ENCODE peak calls at places on chromosomes 2 and 18, in four cellular contexts. X, A, L and O are unnamed samples. For H3K27me3, the result is how much of the 10 kb centered on the place peaks cover.

GRCh38 chr2:203940039-203940438 is 3.5 kb downstream of the ICOS start:
- DNase-seq in L (no peak), A (no peak), X (no peak), O (no peak)

GRCh38 chr2:102841107-102841840 is 79.4 kb downstream of the TMEM182 start:
- DNase-seq in X (peak), A (peak), L (peak), O (peak)

GRCh38 chr2:1974391-1974790 is 230.1 kb upstream of the PXDN start:
- DNase-seq in L (no peak), A (no peak), X (no peak), O (peak)

GRCh38 chr2:237563816-237564215 is 2.6 kb upstream of the PRLH start:
- DNase-seq in A (peak), L (peak), X (no peak), O (peak)

GRCh38 chr2:29134933-29135332 is 19.7 kb downstream of the CLIP4 start:
- DNase-seq in L (no peak), X (no peak), A (no peak), O (peak)

GRCh38 chr2:241017228-241017940 is 19.0 kb downstream of the SNED1 start:
- DNase-seq in X (no peak), L (no peak), A (no peak), O (no peak)

GRCh38 chr2:85935170-85935745 is 46.5 kb upstream of the ST3GAL5 start:
- DNase-seq in L (no peak), A (no peak), X (no peak), O (no peak)

GRCh38 chr2:155021591-155021990 is 323.1 kb downstream of the KCNJ3 start:
- DNase-seq in X (no peak), L (no peak), A (no peak), O (no peak)

GRCh38 chr2:172962824-172963223 is 112.8 kb upstream of the MAP3K20 start:
- DNase-seq in X (no peak), A (peak), L (no peak), O (no peak)

GRCh38 chr2:107717666-107718065 is 109.0 kb upstream of the RGPD4 start:
- DNase-seq in A (no peak), X (no peak), L (peak), O (peak)

GRCh38 chr2:96114546-96114902 is 1.8 kb downstream of the ADRA2B start:
- DNase-seq in L (no peak), X (no peak), A (no peak), O (no peak)

GRCh38 chr18:49691177-49691608 is 122.1 kb downstream of the ACAA2 start:
- DNase-seq in A (peak), X (no peak), L (no peak), O (no peak)

GRCh38 chr2:27050281-27050995 is 1.0 kb upstream of the AGBL5 start:
- DNase-seq in L (peak), A (peak), X (peak), O (peak)

GRCh38 chr2:239684271-239684670 is 283.5 kb upstream of the HDAC4 start:
- DNase-seq in A (no peak), X (no peak), L (no peak), O (no peak)

GRCh38 chr2:69762513-69763494 is 20.9 kb downstream of the ANXA4 start:
- DNase-seq in A (no peak), X (no peak), L (no peak), O (no peak)

GRCh38 chr2:162686336-162686735 is 152.2 kb downstream of the KCNH7 start:
- DNase-seq in A (no peak), L (no peak), X (no peak), O (peak)

GRCh38 chr2:22897428-22897827 is 487.6 kb upstream of the KLHL29 start:
- DNase-seq in L (no peak), X (no peak), A (no peak), O (no peak)

GRCh38 chr2:22890142-22890541 is 494.8 kb upstream of the KLHL29 start:
- DNase-seq in X (no peak), L (no peak), A (no peak), O (no peak)

GRCh38 chr2:22894761-22895160 is 490.2 kb upstream of the KLHL29 start:
- DNase-seq in X (no peak), A (no peak), L (no peak), O (no peak)

GRCh38 chr2:22893773-22894517 is 491.0 kb upstream of the KLHL29 start:
- DNase-seq in L (no peak), X (no peak), A (no peak), O (no peak)
- H4K8ac ChIP-seq in L (no peak), X (no peak), A (no peak), O (no peak)

GRCh38 chr2:78864205-78864604 is 161.3 kb upstream of the REG3G start:
- DNase-seq in A (no peak), X (no peak), L (no peak), O (no peak)
- H4K5ac ChIP-seq in A (no peak), X (no peak), L (no peak), O (no peak)

GRCh38 chr2:161427413-161428239 is 11.5 kb downstream of the TBR1 start:
- DNase-seq in L (peak), X (no peak), A (no peak), O (peak)
- H3K27me3 ChIP-seq in L (half or more), X (half or more), A (half or more), O (under half)

GRCh38 chr2:100924122-100924519 is 78.0 kb upstream of the RPL31 start:
- DNase-seq in X (no peak), A (no peak), L (no peak), O (no peak)

GRCh38 chr2:100928235-100928634 is 73.9 kb upstream of the RPL31 start:
- DNase-seq in L (no peak), A (no peak), X (no peak), O (no peak)

GRCh38 chr2:100923461-100924020 is 78.5 kb upstream of the RPL31 start:
- DNase-seq in L (no peak), A (no peak), X (no peak), O (no peak)

GRCh38 chr2:100921685-100922161 is 80.4 kb upstream of the RPL31 start:
- DNase-seq in X (no peak), A (peak), L (no peak), O (no peak)

GRCh38 chr2:100924520-100925451 is 77.3 kb upstream of the RPL31 start:
- DNase-seq in L (peak), A (peak), X (no peak), O (no peak)
- H4K8ac ChIP-seq in L (no peak), A (peak), X (no peak), O (no peak)

GRCh38 chr2:42250925-42251324 is 81.8 kb downstream of the EML4 start:
- DNase-seq in L (no peak), A (no peak), X (no peak), O (no peak)
- H4K5ac ChIP-seq in L (no peak), A (no peak), X (no peak), O (no peak)

GRCh38 chr2:226792155-226792871 is 7.3 kb downstream of the IRS1 start:
- DNase-seq in A (peak), X (no peak), L (no peak), O (peak)
- H3K27me3 ChIP-seq in A (under half), X (under half), L (under half), O (under half)

GRCh38 chr2:9813312-9814128 is 29.8 kb upstream of the TAF1B start:
- DNase-seq in L (peak), A (peak), X (peak), O (peak)
- H4K8ac ChIP-seq in L (no peak), A (no peak), X (no peak), O (no peak)

DNA sequence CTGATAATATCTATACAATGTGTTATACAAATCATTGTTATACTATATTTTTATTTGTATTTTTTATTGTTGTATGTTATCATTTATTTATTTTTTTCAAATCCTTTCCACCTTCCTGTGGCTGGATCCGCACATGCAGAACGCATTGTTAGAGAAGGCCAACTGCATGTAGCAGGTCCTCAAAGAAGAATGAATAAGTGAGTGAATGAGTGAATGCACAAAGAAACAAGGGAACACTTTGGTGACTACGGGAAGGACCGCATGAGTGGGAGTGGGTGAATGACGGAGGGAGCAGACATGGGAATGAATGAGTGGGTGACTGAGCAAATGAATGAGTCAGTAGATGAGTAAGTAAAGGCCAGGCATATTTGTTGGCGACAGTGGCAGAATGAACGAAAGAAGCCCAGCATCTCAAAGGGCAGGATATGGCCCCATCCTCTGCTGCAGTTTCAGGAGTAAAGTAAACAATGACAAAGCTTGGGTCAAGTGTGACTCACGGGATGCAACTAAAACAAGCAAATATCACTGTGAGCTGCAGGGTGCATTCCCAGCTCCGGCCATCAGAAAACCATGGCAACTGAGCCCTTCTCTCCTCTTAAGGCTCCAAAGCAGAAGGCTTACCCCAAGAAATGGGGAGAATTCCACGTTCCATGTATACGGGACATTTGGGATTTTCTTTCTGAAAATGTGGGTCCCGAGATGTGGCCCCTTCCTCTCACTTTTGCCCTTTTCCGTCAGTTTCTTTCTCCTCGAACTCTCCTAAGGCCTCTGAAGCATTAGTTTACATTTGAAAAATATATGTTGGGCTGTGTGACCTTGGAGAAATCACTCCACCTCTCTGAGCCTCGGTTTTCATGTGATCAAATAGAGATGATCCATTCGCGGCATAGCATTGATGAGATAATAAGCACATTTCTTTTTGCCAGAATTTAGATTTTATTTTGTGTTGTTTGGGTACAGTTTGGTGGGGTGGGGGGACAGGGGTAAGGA is 24.5 kb downstream of the KCNF1 start:
- DNase-seq in A (peak), X (peak), L (peak), O (peak)
- H4K5ac ChIP-seq in A (peak), X (no peak), L (no peak), O (no peak)